ENCODE peak calls at places on chromosome 22, in eight cellular contexts. Q is mucosa of gallbladder; T is CD4-positive, CD25-positive, alpha-beta regulatory T cell; N is iPS-NIHi11; I is retina; S is WTC11; Y is globus pallidus; M is activated CD4-positive, CD25-positive, alpha-beta regulatory T cell treated with anti-CD3 and anti-CD28 coated beads, Interleukin-2, amount 50 U/mL, for 72 hours. P is an unnamed sample.

GRCh38 chr22:48306785-48307570 is 1520.7 kb downstream of the BRD1 start:
- DNase-seq in Q (no peak), T (no peak), N (no peak), I (no peak), S (no peak), Y (no peak), M (no peak), P (no peak)

GRCh38 chr22:34975721-34976120 is 90.2 kb upstream of the ISX start:
- DNase-seq in Q (no peak), T (no peak), N (no peak), I (no peak), S (peak; percentile 24), Y (no peak), M (no peak), P (no peak)

GRCh38 chr22:23218867-23219251 is 38.5 kb downstream of the BCR start:
- DNase-seq in Q (peak; percentile 36), T (peak; percentile 23), N (peak; percentile 57), I (peak; percentile 71), S (peak; percentile 55), Y (no peak), M (no peak), P (peak; percentile 78)

GRCh38 chr22:40043793-40044101 is 49.0 kb downstream of the FAM83F start:
- DNase-seq in Q (no peak), T (no peak), N (no peak), I (no peak), S (no peak), Y (no peak), M (no peak), P (no peak)

GRCh38 chr22:24592144-24592845 is 578 bp downstream of the LRRC75B start:
- DNase-seq in Q (no peak), T (peak; percentile 15), N (peak; percentile 69), I (peak; percentile 75), S (peak; percentile 48), Y (peak; percentile 26), M (no peak), P (no peak)

GRCh38 chr22:23113067-23113846 is 28.5 kb downstream of the RSPH14 start:
- DNase-seq in Q (no peak), T (no peak), N (no peak), I (no peak), S (no peak), Y (peak; percentile 91), M (no peak), P (no peak)

GRCh38 chr22:49964136-49964492 is 3.5 kb downstream of the PIM3 start:
- DNase-seq in Q (peak; percentile 9), T (no peak), N (no peak), I (no peak), S (no peak), Y (no peak), M (peak; percentile 36), P (no peak)

GRCh38 chr22:20624161-20624616 is 116.8 kb downstream of the MED15 start:
- DNase-seq in Q (no peak), T (peak; percentile 16), N (no peak), I (no peak), S (no peak), Y (no peak), M (peak; percentile 41), P (no peak)

GRCh38 chr22:39727541-39727940 is 157.0 kb downstream of the CACNA1I start:
- DNase-seq in Q (no peak), T (no peak), N (no peak), I (no peak), S (no peak), Y (no peak), M (no peak), P (no peak)

P was measured in nephron progenitor cell.